ENCODE peak calls at places on chromosomes 11 and 22, in four cellular contexts. H is neuronal stem cell, C is H1, N is mesenchymal stem cell. U is an unnamed sample.

GRCh38 chr22:43726296-43726695 is 85.8 kb downstream of the EFCAB6 start:
- DNase-seq in H (no peak), C (no peak), N (no peak), U (no peak)

GRCh38 chr11:64804346-64805210 is 1.6 kb upstream of the MAP4K2 start:
- DNase-seq in N (peak; percentile 15), C (no peak), H (no peak), U (peak; percentile 69)

GRCh38 chr22:45351956-45352355 is 42.2 kb downstream of the FAM118A start:
- DNase-seq in C (no peak), H (no peak), N (no peak), U (no peak)

GRCh38 chr11:122633219-122633829 is 22.2 kb upstream of the UBASH3B start:
- DNase-seq in C (no peak), H (peak; percentile 29), N (peak; percentile 77), U (peak; percentile 41)

GRCh38 chr11:12052676-12053605 is 44.5 kb upstream of the DKK3 start:
- DNase-seq in N (no peak), C (no peak), H (no peak), U (peak; percentile 57)

GRCh38 chr11:61477734-61478148 is 30.8 kb upstream of the LRRC10B start:
- DNase-seq in C (peak; percentile 94), N (peak; percentile 35), H (peak; percentile 76), U (peak; percentile 77)

GRCh38 chr11:9878936-9879335 is 215.1 kb downstream of the SWAP70 start:
- DNase-seq in H (no peak), C (no peak), N (no peak), U (no peak)

GRCh38 chr11:64207247-64208085 is 945 bp downstream of the FERMT3 start:
- DNase-seq in N (peak; percentile 81), C (no peak), H (no peak), U (no peak)

GRCh38 chr22:44881246-44881600 is 128.6 kb downstream of the PHF21B start:
- DNase-seq in H (no peak), N (no peak), C (no peak), U (no peak)

GRCh38 chr22:47002692-47003091 is 240.2 kb downstream of the TBC1D22A start:
- DNase-seq in N (no peak), H (no peak), C (no peak), U (no peak)

GRCh38 chr11:33620423-33621120 is 80.1 kb downstream of the C11orf91 start:
- DNase-seq in C (no peak), H (no peak), N (no peak), U (no peak)
- H2BK15ac ChIP-seq in C (no peak overlapping the region), H (no peak overlapping the region), N (no peak overlapping the region), U (no peak overlapping the region)

GRCh38 chr11:93906486-93906885 is 56.1 kb upstream of the VSTM5 start:
- DNase-seq in C (no peak), N (no peak), H (no peak), U (no peak)
- H2BK120ac ChIP-seq in C (no peak overlapping the region), N (no peak overlapping the region), H (no peak overlapping the region), U (no peak overlapping the region)

GRCh38 chr11:86523738-86524602 is 148.4 kb downstream of the ME3 start:
- DNase-seq in C (no peak), H (no peak), N (peak; percentile 97), U (no peak)
- H2BK12ac ChIP-seq in C (no peak overlapping the region), H (no peak overlapping the region), N (no peak overlapping the region), U (no peak overlapping the region)

GRCh38 chr11:96149743-96150555 is 193.0 kb downstream of the MAML2 start:
- DNase-seq in H (no peak), N (peak; percentile 91), C (no peak), U (no peak)
- H2BK15ac ChIP-seq in H (no peak overlapping the region), N (no peak overlapping the region), C (no peak overlapping the region), U (no peak overlapping the region)

GRCh38 chr22:49795521-49795920 is 32.2 kb downstream of the BRD1 start:
- DNase-seq in H (no peak), C (no peak), N (no peak), U (no peak)
- H2BK120ac ChIP-seq in H (no peak overlapping the region), C (no peak overlapping the region), N (no peak overlapping the region), U (no peak overlapping the region)

DNA sequence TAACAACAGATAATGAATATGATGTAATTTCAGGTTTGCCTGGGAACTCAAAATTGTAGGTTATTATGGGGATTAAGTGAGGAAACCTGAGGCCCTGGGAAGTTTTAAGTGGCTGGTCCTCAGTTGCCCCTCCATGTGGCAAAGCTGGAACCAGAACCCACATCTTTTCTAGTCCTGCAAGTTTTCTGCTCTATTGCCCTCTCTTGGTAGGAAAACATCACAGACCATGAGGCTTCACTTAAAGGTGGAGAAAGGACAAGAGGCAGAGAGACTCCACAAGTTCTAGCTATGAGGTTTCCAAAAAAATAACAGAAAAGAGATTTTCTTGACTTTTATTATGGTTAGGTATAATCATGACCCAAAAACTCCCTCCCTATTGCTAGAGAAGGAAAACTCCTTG is 115.5 kb upstream of the DDI1 start:
- DNase-seq in N (no peak), C (no peak), H (no peak), U (no peak)
- H2BK12ac ChIP-seq in N (no peak overlapping the region), C (no peak overlapping the region), H (no peak overlapping the region), U (no peak overlapping the region)

GRCh38 chr11:39412117-39412516 is 2047.3 kb downstream of the LRRC4C start:
- DNase-seq in C (no peak), H (no peak), N (no peak), U (no peak)
- H2BK15ac ChIP-seq in C (no peak overlapping the region), H (no peak overlapping the region), N (no peak overlapping the region), U (no peak overlapping the region)

U was measured in H9.